ENCODE peak calls at places on chromosomes 7 and 10, in six cellular contexts. T, F, O, H, N and X are unnamed samples.

GRCh38 chr10:3190817-3191216 is 18.2 kb upstream of the PITRM1 start:
- DNase-seq in T (no peak), F (no peak), O (no peak), H (no peak), N (no peak), X (no peak)

GRCh38 chr7:128879939-128880746 is 17.5 kb downstream of the ATP6V1F start:
- DNase-seq in T (no peak), F (no peak), O (peak; percentile 42), H (peak; percentile 75), N (peak; percentile 81), X (peak; percentile 51)

GRCh38 chr7:128257458-128257857 is 16.4 kb downstream of the LEP start:
- DNase-seq in T (no peak), F (no peak), O (no peak), H (no peak), N (peak; percentile 38), X (no peak)

GRCh38 chr10:110549211-110549610 is 18.3 kb upstream of the SMC3 start:
- DNase-seq in T (no peak), F (no peak), O (no peak), H (no peak), N (no peak), X (no peak)

GRCh38 chr7:14104861-14105260 is 115.4 kb upstream of the ETV1 start:
- DNase-seq in T (no peak), F (no peak), O (no peak), H (no peak), N (no peak), X (no peak)

GRCh38 chr10:3701490-3701889 is 83.5 kb downstream of the KLF6 start:
- DNase-seq in T (no peak), F (no peak), O (peak; percentile 15), H (no peak), N (no peak), X (no peak)

GRCh38 chr7:2934211-2934731 is 90.2 kb upstream of the GNA12 start:
- DNase-seq in T (peak; percentile 8), F (no peak), O (peak; percentile 93), H (no peak), N (peak; percentile 36), X (peak; percentile 75)

GRCh38 chr10:4545077-4545476 is 280.9 kb upstream of the AKR1E2 start:
- DNase-seq in T (no peak), F (no peak), O (no peak), H (no peak), N (no peak), X (no peak)

GRCh38 chr7:101590663-101591435 is 38.2 kb downstream of the MYL10 start:
- DNase-seq in T (no peak), F (no peak), O (no peak), H (no peak), N (peak; percentile 55), X (no peak)

GRCh38 chr7:99645590-99645989 is 28.8 kb downstream of the ZSCAN25 start:
- DNase-seq in T (no peak), F (no peak), O (no peak), H (no peak), N (no peak), X (no peak)

GRCh38 chr10:79292789-79293746 is 54.2 kb upstream of the PPIF start:
- DNase-seq in T (no peak), F (no peak), O (no peak), H (no peak), N (no peak), X (no peak)

GRCh38 chr10:101214446-101215396 is 14.5 kb downstream of the LBX1 start:
- DNase-seq in T (no peak), F (peak; percentile 61), O (peak; percentile 27), H (peak; percentile 49), N (peak; percentile 80), X (peak; percentile 26)

GRCh38 chr7:108324053-108325038 is 131.9 kb downstream of the NRCAM start:
- DNase-seq in T (no peak), F (no peak), O (no peak), H (no peak), N (no peak), X (no peak)

GRCh38 chr7:98151884-98152283 is 45.2 kb downstream of the LMTK2 start:
- DNase-seq in T (no peak), F (no peak), O (no peak), H (no peak), N (no peak), X (no peak)

GRCh38 chr10:121158988-121159579 is 307.9 kb downstream of the WDR11 start:
- DNase-seq in T (no peak), F (no peak), O (peak; percentile 86), H (no peak), N (no peak), X (peak; percentile 8)

GRCh38 chr7:106284516-106285050 is at the start of gene NAMPT:
- DNase-seq in T (no peak), F (peak; percentile 21), O (no peak), H (peak; percentile 59), N (no peak), X (no peak)

GRCh38 chr7:129615018-129615417 is 3.5 kb downstream of the NRF1 start:
- DNase-seq in T (no peak), F (no peak), O (peak; percentile 83), H (no peak), N (no peak), X (no peak)

GRCh38 chr10:21173964-21174669 is 277.0 kb upstream of the NEBL start:
- DNase-seq in T (no peak), F (no peak), O (peak; percentile 37), H (peak; percentile 97), N (peak; percentile 95), X (no peak)

GRCh38 chr10:68208424-68209042 is 23.4 kb downstream of the ATOH7 start:
- DNase-seq in T (peak; percentile 52), F (no peak), O (peak; percentile 66), H (peak; percentile 23), N (no peak), X (peak; percentile 75)

GRCh38 chr10:14617850-14618249 is 156.8 kb downstream of the FAM107B start:
- DNase-seq in T (no peak), F (no peak), O (peak; percentile 87), H (no peak), N (no peak), X (no peak)
- TF ChIP-seq CTCF in T (peak; percentile 37), F (no peak), O (peak; percentile 17), H (no peak), N (peak; percentile 27), X (peak; percentile 12)

GRCh38 chr7:33258561-33258960 is 129.2 kb downstream of the BBS9 start:
- DNase-seq in T (no peak), F (no peak), O (no peak), H (no peak), N (no peak), X (no peak)
- H3K4me3 ChIP-seq in T (no peak overlapping the region), F (no peak overlapping the region), O (no peak overlapping the region), H (no peak overlapping the region), N (no peak overlapping the region), X (no peak overlapping the region)

DNA sequence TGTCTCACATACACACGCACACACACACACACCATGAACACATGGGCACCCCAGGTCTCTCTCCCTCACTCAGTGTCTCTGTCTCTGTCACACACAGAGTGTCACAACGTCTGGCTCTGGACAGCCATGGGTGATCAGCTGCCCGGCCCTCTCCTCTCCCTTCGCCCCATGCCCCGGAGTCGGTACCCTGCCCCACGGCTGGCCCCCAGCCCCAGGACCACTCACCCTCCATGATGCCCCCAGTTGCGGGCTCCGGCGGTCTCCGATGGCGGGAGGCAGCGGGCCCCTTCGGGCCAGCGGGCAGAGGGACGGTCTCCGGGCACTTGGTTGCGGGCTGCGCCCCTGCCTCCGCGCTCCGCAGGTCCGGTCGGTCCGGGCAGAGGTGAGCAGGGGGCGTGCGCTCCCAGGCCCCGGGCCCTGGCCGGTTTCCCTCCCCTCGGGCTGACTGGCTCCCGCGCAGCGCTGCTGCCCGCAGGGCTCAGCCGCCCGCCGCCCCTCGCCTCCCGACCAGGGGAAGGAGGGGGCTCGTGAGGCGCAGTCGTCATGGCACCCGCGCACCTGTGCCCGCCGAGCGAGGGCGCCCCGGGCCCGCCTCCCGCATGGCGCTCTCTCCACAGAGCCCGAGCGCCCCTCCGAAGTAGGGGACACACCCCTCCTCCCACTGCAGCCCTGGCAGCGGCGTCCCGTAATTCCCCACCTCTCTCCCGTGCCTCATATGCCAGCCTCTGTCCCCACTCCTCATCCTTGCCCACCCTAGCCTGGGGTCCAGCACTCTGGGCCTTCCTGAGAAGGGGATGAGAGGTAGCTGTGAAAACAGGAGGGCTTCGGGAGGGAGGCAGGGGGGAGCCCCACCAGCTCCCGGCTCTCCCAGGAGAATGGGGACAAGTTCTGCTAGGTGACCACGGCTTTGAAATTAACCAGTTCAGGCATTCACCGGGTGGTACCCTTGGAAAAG is at the start of gene NPFFR1:
- DNase-seq in T (no peak), F (no peak), O (no peak), H (no peak), N (peak; percentile 69), X (no peak)
- TF ChIP-seq CTCF in T (no peak), F (no peak), O (no peak), H (no peak), N (no peak), X (no peak)

DNA sequence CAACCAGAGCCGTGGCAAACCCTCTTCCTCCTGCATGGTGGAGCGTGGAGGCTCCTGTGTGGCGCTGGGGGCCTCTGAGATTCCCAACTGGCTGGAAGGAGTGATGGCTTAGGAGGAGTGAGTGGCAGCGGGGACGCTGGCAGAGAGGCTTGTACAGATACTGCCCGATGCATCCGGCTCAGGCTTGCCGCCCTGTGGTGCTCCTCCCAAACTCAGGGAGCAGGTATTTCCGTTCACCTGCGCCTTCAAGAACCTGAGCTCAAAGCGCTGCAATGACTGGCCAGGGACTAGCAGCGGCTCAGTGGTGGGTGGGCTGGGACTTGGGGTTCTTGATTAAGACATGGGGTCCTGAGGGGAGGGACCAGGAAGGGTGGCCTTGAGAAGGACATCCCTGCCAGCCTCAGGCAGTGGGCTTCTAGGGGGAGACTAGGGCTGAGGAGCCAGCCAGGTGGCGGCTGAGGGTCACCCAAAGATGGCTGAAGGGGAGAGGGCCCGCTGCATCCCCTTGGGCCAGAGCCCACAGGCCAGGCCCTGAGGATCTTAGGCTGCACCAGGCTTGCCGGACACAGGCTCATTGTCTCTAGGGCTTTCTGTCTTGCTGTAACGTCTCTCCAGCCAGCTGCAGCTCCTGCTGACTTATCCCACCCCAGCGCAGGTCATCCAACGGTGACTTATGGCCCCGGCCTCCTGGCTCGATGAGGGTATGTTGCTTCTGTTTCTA is 3.2 kb downstream of the ZNF775 start:
- DNase-seq in T (no peak), F (no peak), O (no peak), H (no peak), N (peak; percentile 47), X (no peak)
- H3K4me3 ChIP-seq in T (no peak overlapping the region), F (no peak overlapping the region), O (no peak overlapping the region), H (no peak overlapping the region), N (no peak overlapping the region), X (no peak overlapping the region)

DNA sequence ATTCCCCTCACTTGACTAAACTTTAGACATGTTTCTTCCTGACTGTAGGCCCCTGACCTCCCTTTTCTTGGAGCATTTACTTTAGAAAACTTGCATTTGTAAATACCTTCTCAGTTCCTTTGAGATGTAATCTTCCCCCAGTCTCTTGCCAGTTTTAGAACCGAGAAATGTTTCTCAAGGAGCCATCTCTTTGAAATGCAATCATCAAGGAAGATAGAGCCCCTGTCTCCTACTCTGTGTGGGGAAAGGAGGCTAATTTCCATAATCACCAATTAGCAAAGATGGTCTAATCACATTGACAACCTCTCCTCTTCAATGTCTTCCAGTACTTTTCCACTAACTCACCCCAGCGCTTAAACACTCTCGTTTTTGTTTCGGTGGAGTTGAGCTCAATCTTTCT is 70.0 kb upstream of the SMIM30 start:
- DNase-seq in T (no peak), F (no peak), O (no peak), H (no peak), N (no peak), X (no peak)
- TF ChIP-seq CTCF in T (no peak), F (no peak), O (no peak), H (no peak), N (no peak), X (no peak)

GRCh38 chr7:74093671-74094223 is 10.1 kb downstream of the LIMK1 start:
- DNase-seq in T (no peak), F (no peak), O (no peak), H (peak; percentile 48), N (no peak), X (peak; percentile 9)
- H3K4me3 ChIP-seq in T (no peak overlapping the region), F (peak overlapping the region; percentile 43), O (no peak overlapping the region), H (no peak overlapping the region), N (peak overlapping the region; percentile 54), X (no peak overlapping the region)